ENCODE peak calls at places on chromosome 11, in four cellular contexts. H is NCI-H1092; N is kidney; D is naive thymus-derived CD8-positive, alpha-beta T cell. F is an unnamed sample.

GRCh38 chr11:95337972-95338429 is 107.0 kb upstream of the SESN3 start:
- DNase-seq in H (no peak), N (no peak), D (no peak), F (no peak)

GRCh38 chr11:100581318-100581717 is 105.8 kb upstream of the ARHGAP42 start:
- DNase-seq in H (no peak), N (no peak), D (no peak), F (no peak)

GRCh38 chr11:111960916-111961315 is 23.8 kb downstream of the DIXDC1 start:
- DNase-seq in H (no peak), N (no peak), D (no peak), F (no peak)

GRCh38 chr11:10456519-10456918 is 1.5 kb downstream of the AMPD3 start:
- DNase-seq in H (peak), N (no peak), D (no peak), F (no peak)

GRCh38 chr11:120078397-120078796 is 59.5 kb downstream of the TRIM29 start:
- DNase-seq in H (no peak), N (no peak), D (no peak), F (peak)

GRCh38 chr11:66119348-66120133 is 49.5 kb downstream of the PACS1 start:
- DNase-seq in H (no peak), N (no peak), D (no peak), F (no peak)

GRCh38 chr11:43923327-43924111 is 18.9 kb upstream of the C11orf96 start:
- DNase-seq in H (no peak), N (peak), D (no peak), F (peak)

GRCh38 chr11:92306966-92307504 is 82.4 kb downstream of the FAT3 start:
- DNase-seq in H (no peak), N (no peak), D (no peak), F (no peak)

GRCh38 chr11:71397328-71397860 is 50.8 kb downstream of the DHCR7 start:
- DNase-seq in H (peak), N (no peak), D (no peak), F (no peak)

GRCh38 chr11:8059030-8059429 is 22.0 kb upstream of the TUB start:
- DNase-seq in H (no peak), N (no peak), D (no peak), F (no peak)

GRCh38 chr11:78132475-78132874 is 7.0 kb downstream of the ALG8 start:
- DNase-seq in H (no peak), N (no peak), D (no peak), F (no peak)

GRCh38 chr11:121437018-121437685 is 15.0 kb upstream of the SORL1 start:
- DNase-seq in H (no peak), N (no peak), D (no peak), F (no peak)

GRCh38 chr11:118522571-118523072 is 4.7 kb upstream of the TTC36 start:
- DNase-seq in H (no peak), N (no peak), D (no peak), F (no peak)

GRCh38 chr11:65114538-65115171 is 2.8 kb downstream of the ZNHIT2 start:
- DNase-seq in H (no peak), N (no peak), D (no peak), F (no peak)

GRCh38 chr11:11409916-11410315 is 56.9 kb upstream of the CSNK2A3 start:
- DNase-seq in H (peak), N (no peak), D (no peak), F (no peak)

F was measured in posterior vena cava.